ENCODE peak calls at places on chromosome 11, in five cellular contexts. L is effector memory CD8-positive, alpha-beta T cell; E is pons; B is HEK293T; G is hypothalamus. K is an unnamed sample.

GRCh38 chr11:8250446-8250845 is 13.2 kb downstream of the LMO1 start:
- DNase-seq in L (no peak), E (no peak), B (no peak), G (no peak), K (peak)

GRCh38 chr11:12402691-12403120 is 25.3 kb downstream of the PARVA start:
- DNase-seq in L (no peak), E (no peak), B (no peak), G (no peak), K (no peak)

GRCh38 chr11:18495703-18496102 is 31.0 kb downstream of the TSG101 start:
- DNase-seq in L (no peak), E (no peak), B (no peak), G (no peak), K (no peak)

GRCh38 chr11:120025606-120026335 is 112.1 kb downstream of the TRIM29 start:
- DNase-seq in L (no peak), E (no peak), B (no peak), G (no peak), K (no peak)

GRCh38 chr11:18578975-18579598 is 9.4 kb downstream of the UEVLD start:
- DNase-seq in L (no peak), E (no peak), B (no peak), G (no peak), K (no peak)

GRCh38 chr11:70405679-70406395 is 7.5 kb downstream of the CTTN start:
- DNase-seq in L (no peak), E (peak), B (no peak), G (no peak), K (no peak)

GRCh38 chr11:118916842-118917388 is 8.8 kb downstream of the BCL9L start:
- DNase-seq in L (no peak), E (no peak), B (peak), G (no peak), K (no peak)

GRCh38 chr11:64743591-64744543 is at the start of gene RASGRP2:
- DNase-seq in L (peak), E (no peak), B (peak), G (peak), K (peak)

GRCh38 chr11:67045314-67045713 is 11.3 kb upstream of the RHOD start:
- DNase-seq in L (no peak), E (no peak), B (no peak), G (no peak), K (no peak)

GRCh38 chr11:72700026-72700610 is 25.9 kb upstream of the PDE2A start:
- DNase-seq in L (no peak), E (no peak), B (no peak), G (no peak), K (no peak)

GRCh38 chr11:80155412-80156017 is 714.7 kb upstream of the TENM4 start:
- DNase-seq in L (no peak), E (peak), B (peak), G (no peak), K (peak)

K was measured in SK-N-SH.